ENCODE peak calls at places on chromosomes 3 and 15, in eight cellular contexts. One of them, this sample, is unnamed.

GRCh38 chr3:11544413-11545181 is 99.1 kb downstream of the VGLL4 start:
- DNase-seq in astrocyte: peak
- DNase-seq in OCI-LY7: no peak
- DNase-seq in left ventricle myocardium inferior: no peak
- DNase-seq in WERI-Rb-1: peak
- DNase-seq in upper lobe of right lung: no peak
- DNase-seq in uterus: peak
- DNase-seq in PC-9: peak
- DNase-seq in this sample: no peak

GRCh38 chr3:66144792-66145733 is 75.7 kb upstream of the SLC25A26 start:
- DNase-seq in astrocyte: peak
- DNase-seq in OCI-LY7: no peak
- DNase-seq in left ventricle myocardium inferior: no peak
- DNase-seq in WERI-Rb-1: no peak
- DNase-seq in upper lobe of right lung: no peak
- DNase-seq in uterus: no peak
- DNase-seq in PC-9: no peak
- DNase-seq in this sample: no peak

GRCh38 chr3:139113231-139113749 is 68.6 kb upstream of the PRR23C start:
- DNase-seq in astrocyte: no peak
- DNase-seq in OCI-LY7: no peak
- DNase-seq in left ventricle myocardium inferior: no peak
- DNase-seq in WERI-Rb-1: peak
- DNase-seq in upper lobe of right lung: no peak
- DNase-seq in uterus: no peak
- DNase-seq in PC-9: no peak
- DNase-seq in this sample: peak

GRCh38 chr3:89002166-89002565 is 105.3 kb upstream of the EPHA3 start:
- DNase-seq in astrocyte: no peak
- DNase-seq in OCI-LY7: no peak
- DNase-seq in left ventricle myocardium inferior: no peak
- DNase-seq in WERI-Rb-1: no peak
- DNase-seq in upper lobe of right lung: no peak
- DNase-seq in uterus: no peak
- DNase-seq in PC-9: no peak
- DNase-seq in this sample: no peak

GRCh38 chr3:94961423-94962100 is 898.7 kb downstream of the NSUN3 start:
- DNase-seq in astrocyte: no peak
- DNase-seq in OCI-LY7: no peak
- DNase-seq in left ventricle myocardium inferior: no peak
- DNase-seq in WERI-Rb-1: no peak
- DNase-seq in upper lobe of right lung: no peak
- DNase-seq in uterus: no peak
- DNase-seq in PC-9: no peak
- DNase-seq in this sample: no peak

GRCh38 chr15:39140060-39140604 is 440.7 kb upstream of the THBS1 start:
- DNase-seq in astrocyte: peak
- DNase-seq in OCI-LY7: no peak
- DNase-seq in left ventricle myocardium inferior: no peak
- DNase-seq in WERI-Rb-1: no peak
- DNase-seq in upper lobe of right lung: no peak
- DNase-seq in uterus: no peak
- DNase-seq in PC-9: peak
- DNase-seq in this sample: no peak

GRCh38 chr15:39381517-39381916 is 199.4 kb upstream of the THBS1 start:
- DNase-seq in astrocyte: peak
- DNase-seq in OCI-LY7: no peak
- DNase-seq in left ventricle myocardium inferior: no peak
- DNase-seq in WERI-Rb-1: no peak
- DNase-seq in upper lobe of right lung: no peak
- DNase-seq in uterus: no peak
- DNase-seq in PC-9: no peak
- DNase-seq in this sample: no peak

GRCh38 chr3:65703820-65704219 is 334.9 kb downstream of the MAGI1 start:
- DNase-seq in astrocyte: no peak
- DNase-seq in OCI-LY7: no peak
- DNase-seq in left ventricle myocardium inferior: no peak
- DNase-seq in WERI-Rb-1: no peak
- DNase-seq in upper lobe of right lung: no peak
- DNase-seq in uterus: no peak
- DNase-seq in PC-9: no peak
- DNase-seq in this sample: no peak

GRCh38 chr3:64109438-64109837 is 86.1 kb upstream of the PSMD6 start:
- DNase-seq in astrocyte: no peak
- DNase-seq in OCI-LY7: no peak
- DNase-seq in left ventricle myocardium inferior: no peak
- DNase-seq in WERI-Rb-1: peak
- DNase-seq in upper lobe of right lung: no peak
- DNase-seq in uterus: no peak
- DNase-seq in PC-9: no peak
- DNase-seq in this sample: no peak

GRCh38 chr3:182768413-182768812 is 24.9 kb upstream of the ATP11B start:
- DNase-seq in astrocyte: no peak
- DNase-seq in OCI-LY7: no peak
- DNase-seq in left ventricle myocardium inferior: no peak
- DNase-seq in WERI-Rb-1: no peak
- DNase-seq in upper lobe of right lung: no peak
- DNase-seq in uterus: no peak
- DNase-seq in PC-9: no peak
- DNase-seq in this sample: no peak

GRCh38 chr15:57992761-57993295 is 72.7 kb downstream of the ALDH1A2 start:
- DNase-seq in astrocyte: no peak
- DNase-seq in OCI-LY7: no peak
- DNase-seq in left ventricle myocardium inferior: no peak
- DNase-seq in WERI-Rb-1: no peak
- DNase-seq in upper lobe of right lung: no peak
- DNase-seq in uterus: no peak
- DNase-seq in PC-9: no peak
- DNase-seq in this sample: no peak

GRCh38 chr3:60531759-60532158 is 719.5 kb downstream of the FHIT start:
- DNase-seq in astrocyte: no peak
- DNase-seq in OCI-LY7: no peak
- DNase-seq in left ventricle myocardium inferior: no peak
- DNase-seq in WERI-Rb-1: no peak
- DNase-seq in upper lobe of right lung: no peak
- DNase-seq in uterus: no peak
- DNase-seq in PC-9: no peak
- DNase-seq in this sample: no peak

GRCh38 chr15:83108266-83109219 is 1.1 kb downstream of the TM6SF1 start:
- DNase-seq in astrocyte: no peak
- DNase-seq in OCI-LY7: peak
- DNase-seq in left ventricle myocardium inferior: peak
- DNase-seq in WERI-Rb-1: no peak
- DNase-seq in upper lobe of right lung: peak
- DNase-seq in uterus: peak
- DNase-seq in PC-9: no peak
- DNase-seq in this sample: no peak

GRCh38 chr15:101323793-101324505 is 28.9 kb upstream of the SNRPA1 start:
- DNase-seq in astrocyte: no peak
- DNase-seq in OCI-LY7: no peak
- DNase-seq in left ventricle myocardium inferior: no peak
- DNase-seq in WERI-Rb-1: no peak
- DNase-seq in upper lobe of right lung: peak
- DNase-seq in uterus: no peak
- DNase-seq in PC-9: no peak
- DNase-seq in this sample: no peak

GRCh38 chr3:141895731-141896130 is 19.3 kb downstream of the ATP1B3 start:
- DNase-seq in astrocyte: no peak
- DNase-seq in OCI-LY7: no peak
- DNase-seq in left ventricle myocardium inferior: no peak
- DNase-seq in WERI-Rb-1: no peak
- DNase-seq in upper lobe of right lung: no peak
- DNase-seq in uterus: no peak
- DNase-seq in PC-9: no peak
- DNase-seq in this sample: no peak

GRCh38 chr15:89408512-89409183 is 74.0 kb upstream of the POLG start:
- DNase-seq in astrocyte: no peak
- DNase-seq in OCI-LY7: no peak
- DNase-seq in left ventricle myocardium inferior: no peak
- DNase-seq in WERI-Rb-1: no peak
- DNase-seq in upper lobe of right lung: no peak
- DNase-seq in uterus: no peak
- DNase-seq in PC-9: no peak
- DNase-seq in this sample: no peak

GRCh38 chr15:55897560-55898336 is 95.7 kb downstream of the NEDD4 start:
- DNase-seq in astrocyte: peak
- DNase-seq in OCI-LY7: peak
- DNase-seq in left ventricle myocardium inferior: peak
- DNase-seq in WERI-Rb-1: peak
- DNase-seq in upper lobe of right lung: no peak
- DNase-seq in uterus: peak
- DNase-seq in PC-9: peak
- DNase-seq in this sample: no peak
- H3K4me3 ChIP-seq in astrocyte: no peak
- H3K4me3 ChIP-seq in OCI-LY7: no peak
- H3K4me3 ChIP-seq in left ventricle myocardium inferior: peak
- H3K4me3 ChIP-seq in WERI-Rb-1: no peak
- H3K4me3 ChIP-seq in upper lobe of right lung: no peak
- H3K4me3 ChIP-seq in uterus: no peak
- H3K4me3 ChIP-seq in PC-9: no peak
- H3K4me3 ChIP-seq in this sample: no peak

GRCh38 chr3:129353589-129353941 is 74.9 kb downstream of the EFCAB12 start:
- DNase-seq in astrocyte: no peak
- DNase-seq in OCI-LY7: no peak
- DNase-seq in left ventricle myocardium inferior: no peak
- DNase-seq in WERI-Rb-1: no peak
- DNase-seq in upper lobe of right lung: no peak
- DNase-seq in uterus: no peak
- DNase-seq in PC-9: no peak
- DNase-seq in this sample: no peak

GRCh38 chr3:129352650-129353588 is 74.2 kb downstream of the HMCES start:
- DNase-seq in astrocyte: no peak
- DNase-seq in OCI-LY7: no peak
- DNase-seq in left ventricle myocardium inferior: no peak
- DNase-seq in WERI-Rb-1: no peak
- DNase-seq in upper lobe of right lung: no peak
- DNase-seq in uterus: peak
- DNase-seq in PC-9: no peak
- DNase-seq in this sample: no peak

GRCh38 chr3:129349791-129350190 is 71.1 kb downstream of the HMCES start:
- DNase-seq in astrocyte: no peak
- DNase-seq in OCI-LY7: no peak
- DNase-seq in left ventricle myocardium inferior: no peak
- DNase-seq in WERI-Rb-1: no peak
- DNase-seq in upper lobe of right lung: no peak
- DNase-seq in uterus: no peak
- DNase-seq in PC-9: no peak
- DNase-seq in this sample: no peak

GRCh38 chr3:129348734-129349133 is 70.1 kb downstream of the HMCES start:
- DNase-seq in astrocyte: no peak
- DNase-seq in OCI-LY7: no peak
- DNase-seq in left ventricle myocardium inferior: no peak
- DNase-seq in WERI-Rb-1: no peak
- DNase-seq in upper lobe of right lung: no peak
- DNase-seq in uterus: no peak
- DNase-seq in PC-9: no peak
- DNase-seq in this sample: no peak

DNA sequence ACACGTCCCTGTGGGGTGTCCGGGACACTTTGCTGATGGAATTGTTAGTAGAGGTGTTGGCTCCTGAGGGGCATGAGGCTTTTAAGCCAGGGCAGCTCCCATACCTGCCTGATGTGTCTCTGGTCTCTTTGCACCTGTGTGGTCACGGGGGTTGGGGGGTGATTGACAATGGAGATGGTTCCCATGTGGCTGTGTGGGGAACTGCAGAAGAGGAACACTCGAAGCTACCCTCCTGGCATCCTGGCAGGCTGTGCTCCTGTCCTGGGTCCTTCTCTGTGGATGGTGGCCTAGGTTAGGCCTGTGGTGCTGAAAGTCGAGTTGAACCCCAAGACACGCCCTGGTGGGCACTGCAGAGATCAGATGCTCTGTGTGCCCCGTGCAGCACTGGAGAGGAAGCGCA is 73.4 kb downstream of the HMCES start:
- DNase-seq in astrocyte: no peak
- DNase-seq in OCI-LY7: peak
- DNase-seq in left ventricle myocardium inferior: no peak
- DNase-seq in WERI-Rb-1: no peak
- DNase-seq in upper lobe of right lung: no peak
- DNase-seq in uterus: no peak
- DNase-seq in PC-9: no peak
- DNase-seq in this sample: no peak
- TF ChIP-seq CTCF in astrocyte: peak
- TF ChIP-seq CTCF in OCI-LY7: peak
- TF ChIP-seq CTCF in left ventricle myocardium inferior: no peak
- TF ChIP-seq CTCF in WERI-Rb-1: peak
- TF ChIP-seq CTCF in upper lobe of right lung: no peak
- TF ChIP-seq CTCF in uterus: no peak
- TF ChIP-seq CTCF in PC-9: peak
- TF ChIP-seq CTCF in this sample: no peak

GRCh38 chr3:188322135-188322892 is 168.4 kb downstream of the LPP start:
- DNase-seq in astrocyte: no peak
- DNase-seq in OCI-LY7: no peak
- DNase-seq in left ventricle myocardium inferior: no peak
- DNase-seq in WERI-Rb-1: no peak
- DNase-seq in upper lobe of right lung: no peak
- DNase-seq in uterus: no peak
- DNase-seq in PC-9: no peak
- DNase-seq in this sample: no peak
- H3K27ac ChIP-seq in astrocyte: no peak
- H3K27ac ChIP-seq in OCI-LY7: no peak
- H3K27ac ChIP-seq in left ventricle myocardium inferior: peak
- H3K27ac ChIP-seq in WERI-Rb-1: no peak
- H3K27ac ChIP-seq in upper lobe of right lung: no peak
- H3K27ac ChIP-seq in uterus: no peak
- H3K27ac ChIP-seq in PC-9: no peak
- H3K27ac ChIP-seq in this sample: peak

DNA sequence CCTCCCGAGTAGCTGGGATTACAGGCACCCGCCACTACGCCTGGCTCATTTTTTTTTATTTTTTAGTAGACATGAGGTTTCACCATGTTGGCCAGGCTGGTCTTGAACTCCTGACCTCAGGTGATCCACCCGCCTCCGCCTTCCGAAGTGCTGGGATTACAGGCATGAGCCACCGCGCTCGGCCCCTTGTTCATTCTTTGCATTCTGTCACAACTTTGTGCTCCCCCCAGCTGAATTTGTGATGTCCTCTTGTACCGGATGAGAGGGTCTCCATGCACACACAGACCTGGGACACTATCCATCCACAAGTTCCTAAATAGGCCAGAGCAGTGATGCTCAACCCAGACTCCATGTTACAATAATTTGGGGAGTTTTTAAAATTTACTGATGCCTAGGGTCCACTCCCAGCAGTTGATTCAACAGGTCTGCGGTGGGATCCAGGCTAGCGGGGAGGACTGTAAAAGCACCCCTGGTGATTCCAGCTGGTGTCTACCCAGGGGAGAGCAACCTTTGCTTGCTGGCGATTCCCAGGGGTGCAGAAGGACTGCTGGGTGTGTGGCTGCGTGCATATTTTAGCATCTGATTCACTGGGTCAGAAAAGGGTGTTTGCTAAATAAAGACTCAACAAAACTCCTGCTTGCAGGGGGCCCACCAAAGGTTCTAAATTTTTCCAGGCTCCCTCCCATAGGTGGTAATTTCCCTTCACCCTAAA is 995 bp downstream of the RASSF1 start:
- DNase-seq in astrocyte: no peak
- DNase-seq in OCI-LY7: no peak
- DNase-seq in left ventricle myocardium inferior: no peak
- DNase-seq in WERI-Rb-1: no peak
- DNase-seq in upper lobe of right lung: no peak
- DNase-seq in uterus: no peak
- DNase-seq in PC-9: no peak
- DNase-seq in this sample: no peak
- H3K4me3 ChIP-seq in astrocyte: peak
- H3K4me3 ChIP-seq in OCI-LY7: peak
- H3K4me3 ChIP-seq in left ventricle myocardium inferior: peak
- H3K4me3 ChIP-seq in WERI-Rb-1: no peak
- H3K4me3 ChIP-seq in upper lobe of right lung: peak
- H3K4me3 ChIP-seq in uterus: peak
- H3K4me3 ChIP-seq in PC-9: no peak
- H3K4me3 ChIP-seq in this sample: peak

This sample was measured in coronary artery.